ENCODE peak calls at places on chromosomes 1 and 21, in five cellular contexts. One of them, this sample, is unnamed.

GRCh38 chr1:116569776-116570357 is 959 bp downstream of the CD58 start:
- DNase-seq in cardiac fibroblast: peak; percentile 21
- DNase-seq in activated T-helper 1 cell treated with anti-CD3 and anti-CD28 coated beads, Interleukin-2, amount 50 U/mL, for 16 hours: peak; percentile 48
- DNase-seq in IMR-90: no peak
- DNase-seq in WTC11: no peak
- DNase-seq in this sample: no peak

GRCh38 chr1:21861602-21862429 is 49.8 kb downstream of the LDLRAD2 start:
- DNase-seq in cardiac fibroblast: peak; percentile 67
- DNase-seq in activated T-helper 1 cell treated with anti-CD3 and anti-CD28 coated beads, Interleukin-2, amount 50 U/mL, for 16 hours: no peak
- DNase-seq in IMR-90: peak; percentile 78
- DNase-seq in WTC11: no peak
- DNase-seq in this sample: peak; percentile 33

GRCh38 chr21:42639646-42640152 is 13.7 kb upstream of the PDE9A start:
- DNase-seq in cardiac fibroblast: no peak
- DNase-seq in activated T-helper 1 cell treated with anti-CD3 and anti-CD28 coated beads, Interleukin-2, amount 50 U/mL, for 16 hours: no peak
- DNase-seq in IMR-90: no peak
- DNase-seq in WTC11: no peak
- DNase-seq in this sample: no peak

GRCh38 chr1:197614916-197615692 is 160.2 kb downstream of the DENND1B start:
- DNase-seq in cardiac fibroblast: peak; percentile 66
- DNase-seq in activated T-helper 1 cell treated with anti-CD3 and anti-CD28 coated beads, Interleukin-2, amount 50 U/mL, for 16 hours: no peak
- DNase-seq in IMR-90: peak; percentile 51
- DNase-seq in WTC11: peak; percentile 39
- DNase-seq in this sample: peak; percentile 48

GRCh38 chr1:53681647-53682368 is 57.2 kb downstream of the GLIS1 start:
- DNase-seq in cardiac fibroblast: peak; percentile 38
- DNase-seq in activated T-helper 1 cell treated with anti-CD3 and anti-CD28 coated beads, Interleukin-2, amount 50 U/mL, for 16 hours: no peak
- DNase-seq in IMR-90: peak; percentile 24
- DNase-seq in WTC11: peak; percentile 84
- DNase-seq in this sample: no peak

GRCh38 chr1:31327381-31327780 is 30.5 kb downstream of the ZCCHC17 start:
- DNase-seq in cardiac fibroblast: peak; percentile 52
- DNase-seq in activated T-helper 1 cell treated with anti-CD3 and anti-CD28 coated beads, Interleukin-2, amount 50 U/mL, for 16 hours: no peak
- DNase-seq in IMR-90: peak; percentile 66
- DNase-seq in WTC11: no peak
- DNase-seq in this sample: peak; percentile 19

GRCh38 chr1:208176654-208177053 is 67.5 kb downstream of the PLXNA2 start:
- DNase-seq in cardiac fibroblast: no peak
- DNase-seq in activated T-helper 1 cell treated with anti-CD3 and anti-CD28 coated beads, Interleukin-2, amount 50 U/mL, for 16 hours: no peak
- DNase-seq in IMR-90: no peak
- DNase-seq in WTC11: no peak
- DNase-seq in this sample: no peak

GRCh38 chr1:178093958-178094751 is at the start of gene RASAL2:
- DNase-seq in cardiac fibroblast: peak; percentile 67
- DNase-seq in activated T-helper 1 cell treated with anti-CD3 and anti-CD28 coated beads, Interleukin-2, amount 50 U/mL, for 16 hours: no peak
- DNase-seq in IMR-90: peak; percentile 46
- DNase-seq in WTC11: peak; percentile 82
- DNase-seq in this sample: peak; percentile 75

GRCh38 chr1:179867493-179868330 is 9.9 kb downstream of the TOR1AIP2 start:
- DNase-seq in cardiac fibroblast: peak; percentile 69
- DNase-seq in activated T-helper 1 cell treated with anti-CD3 and anti-CD28 coated beads, Interleukin-2, amount 50 U/mL, for 16 hours: no peak
- DNase-seq in IMR-90: peak; percentile 50
- DNase-seq in WTC11: peak; percentile 70
- DNase-seq in this sample: peak; percentile 53

GRCh38 chr1:12057382-12057781 is 5.7 kb upstream of the TNFRSF8 start:
- DNase-seq in cardiac fibroblast: peak; percentile 35
- DNase-seq in activated T-helper 1 cell treated with anti-CD3 and anti-CD28 coated beads, Interleukin-2, amount 50 U/mL, for 16 hours: no peak
- DNase-seq in IMR-90: peak; percentile 23
- DNase-seq in WTC11: no peak
- DNase-seq in this sample: no peak

GRCh38 chr1:226001852-226002666 is 2.9 kb upstream of the SDE2 start:
- DNase-seq in cardiac fibroblast: peak; percentile 86
- DNase-seq in activated T-helper 1 cell treated with anti-CD3 and anti-CD28 coated beads, Interleukin-2, amount 50 U/mL, for 16 hours: peak; percentile 22
- DNase-seq in IMR-90: no peak
- DNase-seq in WTC11: no peak
- DNase-seq in this sample: peak; percentile 19

GRCh38 chr1:151606867-151607266 is 5.0 kb upstream of the SNX27 start:
- DNase-seq in cardiac fibroblast: no peak
- DNase-seq in activated T-helper 1 cell treated with anti-CD3 and anti-CD28 coated beads, Interleukin-2, amount 50 U/mL, for 16 hours: no peak
- DNase-seq in IMR-90: no peak
- DNase-seq in WTC11: no peak
- DNase-seq in this sample: no peak

GRCh38 chr1:101006553-101006952 is 19.0 kb downstream of the DPH5 start:
- DNase-seq in cardiac fibroblast: no peak
- DNase-seq in activated T-helper 1 cell treated with anti-CD3 and anti-CD28 coated beads, Interleukin-2, amount 50 U/mL, for 16 hours: no peak
- DNase-seq in IMR-90: peak; percentile 64
- DNase-seq in WTC11: no peak
- DNase-seq in this sample: no peak

GRCh38 chr1:151326619-151327222 is 495 bp downstream of the PI4KB start:
- DNase-seq in cardiac fibroblast: peak; percentile 61
- DNase-seq in activated T-helper 1 cell treated with anti-CD3 and anti-CD28 coated beads, Interleukin-2, amount 50 U/mL, for 16 hours: peak; percentile 35
- DNase-seq in IMR-90: peak; percentile 49
- DNase-seq in WTC11: no peak
- DNase-seq in this sample: peak; percentile 32

GRCh38 chr1:167109125-167109524 is 15.2 kb downstream of the STYXL2 start:
- DNase-seq in cardiac fibroblast: no peak
- DNase-seq in activated T-helper 1 cell treated with anti-CD3 and anti-CD28 coated beads, Interleukin-2, amount 50 U/mL, for 16 hours: no peak
- DNase-seq in IMR-90: no peak
- DNase-seq in WTC11: no peak
- DNase-seq in this sample: no peak

GRCh38 chr1:88140325-88140724 is 543.7 kb upstream of the PKN2 start:
- DNase-seq in cardiac fibroblast: no peak
- DNase-seq in activated T-helper 1 cell treated with anti-CD3 and anti-CD28 coated beads, Interleukin-2, amount 50 U/mL, for 16 hours: no peak
- DNase-seq in IMR-90: no peak
- DNase-seq in WTC11: no peak
- DNase-seq in this sample: no peak

GRCh38 chr1:168392958-168393357 is 112.3 kb downstream of the TBX19 start:
- DNase-seq in cardiac fibroblast: no peak
- DNase-seq in activated T-helper 1 cell treated with anti-CD3 and anti-CD28 coated beads, Interleukin-2, amount 50 U/mL, for 16 hours: no peak
- DNase-seq in IMR-90: no peak
- DNase-seq in WTC11: no peak
- DNase-seq in this sample: no peak

GRCh38 chr1:87515781-87516180 is 187.1 kb downstream of the LMO4 start:
- DNase-seq in cardiac fibroblast: no peak
- DNase-seq in activated T-helper 1 cell treated with anti-CD3 and anti-CD28 coated beads, Interleukin-2, amount 50 U/mL, for 16 hours: no peak
- DNase-seq in IMR-90: peak; percentile 65
- DNase-seq in WTC11: no peak
- DNase-seq in this sample: peak; percentile 37

GRCh38 chr1:2124446-2125198 is 70.0 kb downstream of the FAAP20 start:
- DNase-seq in cardiac fibroblast: no peak
- DNase-seq in activated T-helper 1 cell treated with anti-CD3 and anti-CD28 coated beads, Interleukin-2, amount 50 U/mL, for 16 hours: no peak
- DNase-seq in IMR-90: no peak
- DNase-seq in WTC11: no peak
- DNase-seq in this sample: no peak

GRCh38 chr1:56831874-56832693 is 12.9 kb upstream of the FYB2 start:
- DNase-seq in cardiac fibroblast: peak; percentile 96
- DNase-seq in activated T-helper 1 cell treated with anti-CD3 and anti-CD28 coated beads, Interleukin-2, amount 50 U/mL, for 16 hours: peak; percentile 38
- DNase-seq in IMR-90: peak; percentile 97
- DNase-seq in WTC11: peak; percentile 62
- DNase-seq in this sample: peak; percentile 91

GRCh38 chr1:185087101-185087500 is 41.7 kb downstream of the RNF2 start:
- DNase-seq in cardiac fibroblast: no peak
- DNase-seq in activated T-helper 1 cell treated with anti-CD3 and anti-CD28 coated beads, Interleukin-2, amount 50 U/mL, for 16 hours: no peak
- DNase-seq in IMR-90: no peak
- DNase-seq in WTC11: no peak
- DNase-seq in this sample: no peak